ENCODE peak calls at places on chromosome 16, in seven cellular contexts. One of them, this sample, is unnamed. For H3K4me1, the result is how much of the 10 kb centered on the place peaks cover.

GRCh38 chr16:4360538-4361021 is 9.5 kb upstream of the PAM16 start:
- DNase-seq in stomach: no peak
- DNase-seq in hepatocyte: no peak
- DNase-seq in naive thymus-derived CD4-positive, alpha-beta T cell: no peak
- DNase-seq in adipocyte: no peak
- DNase-seq in DND-41: peak
- DNase-seq in endodermal cell: peak
- DNase-seq in this sample: no peak

GRCh38 chr16:11356573-11357331 is 11.5 kb downstream of the RMI2 start:
- DNase-seq in stomach: peak
- DNase-seq in hepatocyte: peak
- DNase-seq in naive thymus-derived CD4-positive, alpha-beta T cell: peak
- DNase-seq in adipocyte: peak
- DNase-seq in DND-41: peak
- DNase-seq in endodermal cell: peak
- DNase-seq in this sample: no peak

GRCh38 chr16:66490774-66491715 is 58.9 kb downstream of the TK2 start:
- DNase-seq in stomach: peak
- DNase-seq in hepatocyte: no peak
- DNase-seq in naive thymus-derived CD4-positive, alpha-beta T cell: no peak
- DNase-seq in adipocyte: no peak
- DNase-seq in DND-41: no peak
- DNase-seq in endodermal cell: no peak
- DNase-seq in this sample: no peak

GRCh38 chr16:77431131-77431670 is 3.6 kb downstream of the ADAMTS18 start:
- DNase-seq in stomach: no peak
- DNase-seq in hepatocyte: no peak
- DNase-seq in naive thymus-derived CD4-positive, alpha-beta T cell: no peak
- DNase-seq in adipocyte: no peak
- DNase-seq in DND-41: no peak
- DNase-seq in endodermal cell: no peak
- DNase-seq in this sample: no peak

GRCh38 chr16:79790854-79791253 is 190.3 kb upstream of the MAF start:
- DNase-seq in stomach: no peak
- DNase-seq in hepatocyte: no peak
- DNase-seq in naive thymus-derived CD4-positive, alpha-beta T cell: no peak
- DNase-seq in adipocyte: no peak
- DNase-seq in DND-41: no peak
- DNase-seq in endodermal cell: no peak
- DNase-seq in this sample: no peak

GRCh38 chr16:78425957-78426590 is 326.6 kb downstream of the WWOX start:
- DNase-seq in stomach: no peak
- DNase-seq in hepatocyte: no peak
- DNase-seq in naive thymus-derived CD4-positive, alpha-beta T cell: no peak
- DNase-seq in adipocyte: no peak
- DNase-seq in DND-41: no peak
- DNase-seq in endodermal cell: no peak
- DNase-seq in this sample: no peak

GRCh38 chr16:80202831-80203230 is 338.0 kb upstream of the DYNLRB2 start:
- DNase-seq in stomach: no peak
- DNase-seq in hepatocyte: no peak
- DNase-seq in naive thymus-derived CD4-positive, alpha-beta T cell: no peak
- DNase-seq in adipocyte: no peak
- DNase-seq in DND-41: no peak
- DNase-seq in endodermal cell: no peak
- DNase-seq in this sample: no peak

GRCh38 chr16:2482181-2483107 is 7.5 kb downstream of the TBC1D24 start:
- DNase-seq in stomach: no peak
- DNase-seq in hepatocyte: no peak
- DNase-seq in naive thymus-derived CD4-positive, alpha-beta T cell: no peak
- DNase-seq in adipocyte: peak
- DNase-seq in DND-41: no peak
- DNase-seq in endodermal cell: no peak
- DNase-seq in this sample: no peak

GRCh38 chr16:63130942-63131341 is 1094.7 kb upstream of the CDH8 start:
- DNase-seq in stomach: no peak
- DNase-seq in hepatocyte: no peak
- DNase-seq in naive thymus-derived CD4-positive, alpha-beta T cell: no peak
- DNase-seq in adipocyte: no peak
- DNase-seq in DND-41: no peak
- DNase-seq in endodermal cell: no peak
- DNase-seq in this sample: no peak

GRCh38 chr16:10308305-10309193 is 77.3 kb upstream of the ATF7IP2 start:
- DNase-seq in stomach: peak
- DNase-seq in hepatocyte: no peak
- DNase-seq in naive thymus-derived CD4-positive, alpha-beta T cell: no peak
- DNase-seq in adipocyte: no peak
- DNase-seq in DND-41: no peak
- DNase-seq in endodermal cell: no peak
- DNase-seq in this sample: no peak

GRCh38 chr16:75789237-75789636 is 62.9 kb upstream of the CPHXL start:
- DNase-seq in stomach: no peak
- DNase-seq in hepatocyte: peak
- DNase-seq in naive thymus-derived CD4-positive, alpha-beta T cell: peak
- DNase-seq in adipocyte: peak
- DNase-seq in DND-41: no peak
- DNase-seq in endodermal cell: no peak
- DNase-seq in this sample: no peak

GRCh38 chr16:21169249-21169981 is 10.9 kb downstream of the LDAF1 start:
- DNase-seq in stomach: no peak
- DNase-seq in hepatocyte: no peak
- DNase-seq in naive thymus-derived CD4-positive, alpha-beta T cell: no peak
- DNase-seq in adipocyte: peak
- DNase-seq in DND-41: no peak
- DNase-seq in endodermal cell: no peak
- DNase-seq in this sample: no peak

GRCh38 chr16:31453255-31454204 is 5.8 kb upstream of the ARMC5 start:
- DNase-seq in stomach: no peak
- DNase-seq in hepatocyte: peak
- DNase-seq in naive thymus-derived CD4-positive, alpha-beta T cell: no peak
- DNase-seq in adipocyte: peak
- DNase-seq in DND-41: no peak
- DNase-seq in endodermal cell: peak
- DNase-seq in this sample: no peak

GRCh38 chr16:31452631-31453106 is 6.6 kb upstream of the ARMC5 start:
- DNase-seq in stomach: no peak
- DNase-seq in hepatocyte: no peak
- DNase-seq in naive thymus-derived CD4-positive, alpha-beta T cell: no peak
- DNase-seq in adipocyte: peak
- DNase-seq in DND-41: no peak
- DNase-seq in endodermal cell: peak
- DNase-seq in this sample: no peak

GRCh38 chr16:31456988-31457360 is 2.3 kb upstream of the ARMC5 start:
- DNase-seq in stomach: no peak
- DNase-seq in hepatocyte: no peak
- DNase-seq in naive thymus-derived CD4-positive, alpha-beta T cell: no peak
- DNase-seq in adipocyte: no peak
- DNase-seq in DND-41: no peak
- DNase-seq in endodermal cell: no peak
- DNase-seq in this sample: no peak

GRCh38 chr16:31458073-31458834 is 1.0 kb upstream of the ARMC5 start:
- DNase-seq in stomach: peak
- DNase-seq in hepatocyte: peak
- DNase-seq in naive thymus-derived CD4-positive, alpha-beta T cell: peak
- DNase-seq in adipocyte: peak
- DNase-seq in DND-41: peak
- DNase-seq in endodermal cell: peak
- DNase-seq in this sample: peak

GRCh38 chr16:31455601-31456314 is 3.5 kb upstream of the ARMC5 start:
- DNase-seq in stomach: no peak
- DNase-seq in hepatocyte: no peak
- DNase-seq in naive thymus-derived CD4-positive, alpha-beta T cell: no peak
- DNase-seq in adipocyte: peak
- DNase-seq in DND-41: peak
- DNase-seq in endodermal cell: peak
- DNase-seq in this sample: peak
- H3K4me1 ChIP-seq in stomach: half or more
- H3K4me1 ChIP-seq in hepatocyte: under half
- H3K4me1 ChIP-seq in naive thymus-derived CD4-positive, alpha-beta T cell: under half
- H3K4me1 ChIP-seq in adipocyte: half or more
- H3K4me1 ChIP-seq in DND-41: under half
- H3K4me1 ChIP-seq in endodermal cell: under half
- H3K4me1 ChIP-seq in this sample: under half

DNA sequence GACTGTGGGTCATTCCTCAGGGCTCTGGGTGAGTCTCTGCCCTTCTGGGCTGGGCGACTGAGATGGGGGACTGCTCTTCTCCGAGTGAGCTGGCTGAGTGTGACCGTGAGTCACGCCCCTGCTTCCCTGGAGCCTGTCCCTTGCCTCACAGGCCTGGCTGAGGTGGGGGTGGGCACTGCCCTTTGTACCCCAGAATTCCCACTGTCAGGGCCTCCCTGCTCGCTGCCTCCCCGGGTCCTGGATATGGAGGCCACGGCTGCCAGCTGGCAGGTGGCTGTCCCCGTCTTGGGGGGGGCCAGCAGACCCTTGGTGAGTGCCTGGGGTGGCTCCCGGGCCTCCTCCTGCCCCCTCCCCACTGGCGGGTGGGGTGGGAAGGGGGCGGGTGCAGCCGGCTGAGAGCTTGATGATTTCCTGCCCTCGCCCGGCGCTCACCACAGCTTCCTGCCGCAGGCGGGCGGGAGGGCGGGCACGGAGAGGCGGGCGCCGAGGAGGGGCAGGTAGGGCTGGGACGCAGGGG is at the start of gene LAT:
- DNase-seq in stomach: peak
- DNase-seq in hepatocyte: no peak
- DNase-seq in naive thymus-derived CD4-positive, alpha-beta T cell: peak
- DNase-seq in adipocyte: no peak
- DNase-seq in DND-41: peak
- DNase-seq in endodermal cell: no peak
- DNase-seq in this sample: peak
- H3K4me3 ChIP-seq in stomach: peak
- H3K4me3 ChIP-seq in hepatocyte: no peak
- H3K4me3 ChIP-seq in naive thymus-derived CD4-positive, alpha-beta T cell: peak
- H3K4me3 ChIP-seq in adipocyte: no peak
- H3K4me3 ChIP-seq in DND-41: no peak
- H3K4me3 ChIP-seq in endodermal cell: no peak
- H3K4me3 ChIP-seq in this sample: peak

GRCh38 chr16:70432800-70433455 is 6.0 kb downstream of the ST3GAL2 start:
- DNase-seq in stomach: no peak
- DNase-seq in hepatocyte: no peak
- DNase-seq in naive thymus-derived CD4-positive, alpha-beta T cell: no peak
- DNase-seq in adipocyte: peak
- DNase-seq in DND-41: no peak
- DNase-seq in endodermal cell: no peak
- DNase-seq in this sample: no peak
- H3K4me1 ChIP-seq in stomach: half or more
- H3K4me1 ChIP-seq in hepatocyte: half or more
- H3K4me1 ChIP-seq in naive thymus-derived CD4-positive, alpha-beta T cell: under half
- H3K4me1 ChIP-seq in adipocyte: half or more
- H3K4me1 ChIP-seq in DND-41: under half
- H3K4me1 ChIP-seq in endodermal cell: under half
- H3K4me1 ChIP-seq in this sample: half or more

GRCh38 chr16:85755929-85756768 is 5.3 kb upstream of the C16orf74 start:
- DNase-seq in stomach: no peak
- DNase-seq in hepatocyte: no peak
- DNase-seq in naive thymus-derived CD4-positive, alpha-beta T cell: no peak
- DNase-seq in adipocyte: no peak
- DNase-seq in DND-41: no peak
- DNase-seq in endodermal cell: peak
- DNase-seq in this sample: no peak
- H3K4me3 ChIP-seq in stomach: no peak
- H3K4me3 ChIP-seq in hepatocyte: no peak
- H3K4me3 ChIP-seq in naive thymus-derived CD4-positive, alpha-beta T cell: no peak
- H3K4me3 ChIP-seq in adipocyte: no peak
- H3K4me3 ChIP-seq in DND-41: no peak
- H3K4me3 ChIP-seq in endodermal cell: no peak
- H3K4me3 ChIP-seq in this sample: no peak

DNA sequence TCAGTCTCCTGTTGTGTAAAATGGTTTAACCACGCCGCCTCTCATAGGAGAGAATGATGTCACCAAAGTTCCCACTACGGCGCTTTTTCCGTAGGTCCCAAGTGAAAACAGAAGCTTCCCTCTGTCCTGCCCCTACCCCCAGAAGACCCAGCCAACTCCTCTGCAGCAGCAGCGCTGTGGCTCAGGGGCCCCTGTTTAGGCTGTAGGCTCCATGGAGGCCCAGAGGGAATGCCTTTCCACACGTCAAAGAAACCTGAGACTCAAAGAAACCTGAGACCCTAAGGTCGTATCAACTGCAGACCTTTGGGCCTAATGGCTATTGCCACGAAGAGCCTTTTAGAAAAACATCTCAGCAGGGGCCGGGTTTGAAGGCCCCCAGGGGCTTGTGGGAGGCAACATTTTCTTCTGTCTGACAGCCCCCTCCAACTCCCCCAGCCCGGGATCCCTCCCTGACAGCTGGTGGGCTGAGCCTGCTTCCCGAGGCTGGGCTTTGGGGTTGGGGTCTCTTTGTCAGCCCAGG is 43.1 kb upstream of the MEAK7 start:
- DNase-seq in stomach: no peak
- DNase-seq in hepatocyte: no peak
- DNase-seq in naive thymus-derived CD4-positive, alpha-beta T cell: no peak
- DNase-seq in adipocyte: no peak
- DNase-seq in DND-41: no peak
- DNase-seq in endodermal cell: no peak
- DNase-seq in this sample: no peak
- H3K4me1 ChIP-seq in stomach: under half
- H3K4me1 ChIP-seq in hepatocyte: under half
- H3K4me1 ChIP-seq in naive thymus-derived CD4-positive, alpha-beta T cell: under half
- H3K4me1 ChIP-seq in adipocyte: under half
- H3K4me1 ChIP-seq in DND-41: under half
- H3K4me1 ChIP-seq in endodermal cell: under half
- H3K4me1 ChIP-seq in this sample: half or more

GRCh38 chr16:87436225-87437172 is 44.4 kb downstream of the MAP1LC3B start:
- DNase-seq in stomach: no peak
- DNase-seq in hepatocyte: no peak
- DNase-seq in naive thymus-derived CD4-positive, alpha-beta T cell: peak
- DNase-seq in adipocyte: no peak
- DNase-seq in DND-41: no peak
- DNase-seq in endodermal cell: no peak
- DNase-seq in this sample: no peak

GRCh38 chr16:87439926-87440325 is 47.8 kb downstream of the MAP1LC3B start:
- DNase-seq in stomach: no peak
- DNase-seq in hepatocyte: no peak
- DNase-seq in naive thymus-derived CD4-positive, alpha-beta T cell: no peak
- DNase-seq in adipocyte: no peak
- DNase-seq in DND-41: no peak
- DNase-seq in endodermal cell: no peak
- DNase-seq in this sample: no peak

GRCh38 chr16:87437911-87438610 is 45.9 kb downstream of the MAP1LC3B start:
- DNase-seq in stomach: no peak
- DNase-seq in hepatocyte: no peak
- DNase-seq in naive thymus-derived CD4-positive, alpha-beta T cell: no peak
- DNase-seq in adipocyte: no peak
- DNase-seq in DND-41: no peak
- DNase-seq in endodermal cell: no peak
- DNase-seq in this sample: no peak

GRCh38 chr16:87437327-87437726 is 45.2 kb downstream of the MAP1LC3B start:
- DNase-seq in stomach: no peak
- DNase-seq in hepatocyte: no peak
- DNase-seq in naive thymus-derived CD4-positive, alpha-beta T cell: no peak
- DNase-seq in adipocyte: no peak
- DNase-seq in DND-41: no peak
- DNase-seq in endodermal cell: no peak
- DNase-seq in this sample: no peak

GRCh38 chr16:87438611-87438985 is 46.5 kb downstream of the MAP1LC3B start:
- DNase-seq in stomach: no peak
- DNase-seq in hepatocyte: no peak
- DNase-seq in naive thymus-derived CD4-positive, alpha-beta T cell: no peak
- DNase-seq in adipocyte: no peak
- DNase-seq in DND-41: no peak
- DNase-seq in endodermal cell: no peak
- DNase-seq in this sample: no peak
- H3K4me3 ChIP-seq in stomach: no peak
- H3K4me3 ChIP-seq in hepatocyte: no peak
- H3K4me3 ChIP-seq in naive thymus-derived CD4-positive, alpha-beta T cell: no peak
- H3K4me3 ChIP-seq in adipocyte: no peak
- H3K4me3 ChIP-seq in DND-41: no peak
- H3K4me3 ChIP-seq in endodermal cell: no peak
- H3K4me3 ChIP-seq in this sample: no peak

This sample was measured in CD4-positive, alpha-beta memory T cell.